ENCODE peak calls at places on chromosomes 11 and 22, in seven cellular contexts. N is ovary, W is HCT116, I is lung, U is IMR-90, J is tibial artery, V is neuronal stem cell. H is an unnamed sample. For H3K27me3, the result is how much of the 10 kb centered on the place peaks cover.

GRCh38 chr11:5930614-5931013 is 11.4 kb upstream of the OR56A3 start:
- DNase-seq in N (no peak), W (no peak), I (no peak), U (no peak), J (no peak), V (no peak), H (no peak)

GRCh38 chr11:93572171-93572570 is 29.0 kb upstream of the SMCO4 start:
- DNase-seq in N (no peak), W (no peak), I (no peak), U (no peak), J (no peak), V (no peak), H (no peak)

GRCh38 chr11:8329961-8330361 is 66.3 kb upstream of the LMO1 start:
- DNase-seq in N (no peak), W (no peak), I (no peak), U (no peak), J (no peak), V (no peak), H (no peak)

GRCh38 chr11:11179239-11179638 is 173.8 kb downstream of the CSNK2A3 start:
- DNase-seq in N (no peak), W (peak), I (no peak), U (peak), J (no peak), V (no peak), H (no peak)

GRCh38 chr11:86535773-86536172 is 136.6 kb downstream of the ME3 start:
- DNase-seq in N (no peak), W (no peak), I (no peak), U (no peak), J (no peak), V (no peak), H (no peak)

GRCh38 chr11:14519692-14520085 is 497 bp downstream of the PSMA1 start:
- DNase-seq in N (no peak), W (no peak), I (no peak), U (peak), J (no peak), V (no peak), H (no peak)

GRCh38 chr11:72821920-72822799 is 7.9 kb downstream of the ATG16L2 start:
- DNase-seq in N (peak), W (peak), I (peak), U (peak), J (peak), V (peak), H (peak)

GRCh38 chr11:83865636-83866461 is 579.7 kb upstream of the CCDC90B start:
- DNase-seq in N (no peak), W (no peak), I (no peak), U (peak), J (no peak), V (no peak), H (no peak)

GRCh38 chr11:77547863-77548551 is 41.7 kb upstream of the AQP11 start:
- DNase-seq in N (no peak), W (peak), I (no peak), U (peak), J (no peak), V (peak), H (peak)

GRCh38 chr11:69280451-69280850 is 13.5 kb upstream of the MYEOV start:
- DNase-seq in N (no peak), W (no peak), I (no peak), U (peak), J (no peak), V (no peak), H (no peak)

GRCh38 chr11:14308114-14308896 is 50.7 kb downstream of the RRAS2 start:
- DNase-seq in N (no peak), W (peak), I (no peak), U (peak), J (no peak), V (no peak), H (no peak)

GRCh38 chr22:46626911-46627805 is 7.0 kb downstream of the GRAMD4 start:
- DNase-seq in N (no peak), W (no peak), I (no peak), U (no peak), J (peak), V (no peak), H (peak)

GRCh38 chr11:113991170-113991569 is 16.3 kb downstream of the HTR3A start:
- DNase-seq in N (peak), W (no peak), I (no peak), U (peak), J (no peak), V (peak), H (peak)

GRCh38 chr11:102493524-102493923 is 37.0 kb downstream of the MMP7 start:
- DNase-seq in N (no peak), W (no peak), I (no peak), U (no peak), J (no peak), V (no peak), H (no peak)

GRCh38 chr11:35360059-35360530 is 59.3 kb downstream of the SLC1A2 start:
- DNase-seq in N (no peak), W (no peak), I (no peak), U (no peak), J (no peak), V (no peak), H (no peak)

GRCh38 chr11:72627594-72628281 is 46.5 kb downstream of the PDE2A start:
- DNase-seq in N (no peak), W (no peak), I (no peak), U (no peak), J (no peak), V (no peak), H (no peak)

GRCh38 chr11:128857341-128857740 is 9.8 kb downstream of the KCNJ1 start:
- DNase-seq in N (no peak), W (no peak), I (no peak), U (no peak), J (no peak), V (no peak), H (no peak)

GRCh38 chr11:67671211-67671520 is 3.3 kb downstream of the ALDH3B2 start:
- DNase-seq in N (no peak), W (no peak), I (no peak), U (no peak), J (no peak), V (no peak), H (peak)

GRCh38 chr11:113006916-113007445 is 45.8 kb downstream of the NCAM1 start:
- DNase-seq in N (no peak), W (no peak), I (no peak), U (no peak), J (no peak), V (peak), H (no peak)

DNA sequence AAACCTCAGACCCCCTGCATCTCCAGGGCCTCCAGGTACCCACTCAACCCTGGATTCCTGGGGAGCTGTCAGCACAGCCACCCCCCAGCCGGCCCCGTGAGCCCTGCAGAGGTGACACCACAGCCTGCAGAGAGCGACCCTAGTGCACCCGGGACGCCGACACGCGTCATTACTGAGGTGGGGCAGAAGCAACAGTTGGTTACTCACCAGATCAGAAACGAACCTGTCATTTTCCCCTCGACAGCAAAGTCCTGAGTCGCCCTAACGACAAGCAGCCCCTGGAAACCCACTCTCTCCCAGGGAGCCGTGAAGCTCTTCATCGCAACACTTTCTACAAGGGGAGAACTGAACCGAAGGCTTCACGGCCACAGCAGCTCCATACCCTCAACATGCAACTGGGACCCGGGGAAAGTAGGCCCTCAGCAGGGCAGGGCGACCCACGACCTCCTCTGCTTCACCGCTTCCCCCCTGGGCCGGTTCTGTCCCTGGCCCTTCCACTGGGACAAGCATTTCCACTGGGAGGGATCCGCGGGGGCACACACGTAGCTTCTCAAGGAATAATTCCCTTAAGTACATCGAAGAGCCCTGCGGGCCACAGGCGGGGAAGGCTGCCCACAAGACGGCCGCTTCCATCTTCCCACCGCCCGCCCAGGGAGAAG is 1.6 kb downstream of the BRD1 start:
- DNase-seq in N (no peak), W (no peak), I (no peak), U (peak), J (no peak), V (no peak), H (peak)
- H3K4me3 ChIP-seq in N (peak), W (peak), I (peak), U (peak), J (peak), V (peak), H (peak)

GRCh38 chr11:70631624-70632047 is 233.3 kb downstream of the CTTN start:
- DNase-seq in N (no peak), W (no peak), I (no peak), U (no peak), J (no peak), V (no peak), H (no peak)
- H3K27me3 ChIP-seq in N (under half), W (under half), I (under half), U (under half), J (under half), V (under half), H (under half)

GRCh38 chr11:46100670-46101069 is 20.6 kb downstream of the PHF21A start:
- DNase-seq in N (no peak), W (no peak), I (no peak), U (no peak), J (no peak), V (no peak), H (no peak)

GRCh38 chr11:46102843-46103242 is 18.4 kb downstream of the PHF21A start:
- DNase-seq in N (no peak), W (no peak), I (no peak), U (no peak), J (no peak), V (no peak), H (no peak)

GRCh38 chr11:46105134-46105628 is 16.1 kb downstream of the PHF21A start:
- DNase-seq in N (no peak), W (no peak), I (no peak), U (no peak), J (no peak), V (no peak), H (no peak)

GRCh38 chr11:46105902-46106301 is 15.4 kb downstream of the PHF21A start:
- DNase-seq in N (no peak), W (no peak), I (no peak), U (no peak), J (no peak), V (no peak), H (no peak)

DNA sequence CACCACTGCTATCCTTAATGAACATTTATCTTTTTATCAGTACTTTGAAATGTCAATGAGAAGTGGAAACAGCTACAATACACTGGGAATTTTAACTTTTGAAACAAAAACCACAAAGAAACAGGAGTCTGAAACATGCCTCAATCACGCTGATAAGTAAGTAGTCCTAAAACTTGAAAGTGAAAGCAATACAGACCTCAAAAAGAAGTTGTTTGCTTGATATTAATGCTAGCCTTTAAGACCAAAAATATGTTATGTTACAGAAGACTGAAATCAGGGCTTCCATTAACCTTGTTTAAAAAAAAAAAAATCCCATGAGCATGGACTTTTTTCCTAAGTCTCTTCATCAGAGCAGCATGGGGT is 21.3 kb downstream of the PHF21A start:
- DNase-seq in N (no peak), W (no peak), I (no peak), U (peak), J (no peak), V (no peak), H (no peak)
- H3K4me3 ChIP-seq in N (peak), W (no peak), I (no peak), U (peak), J (no peak), V (no peak), H (no peak)

GRCh38 chr11:118081241-118081958 is 4.5 kb downstream of the TMPRSS4 start:
- DNase-seq in N (no peak), W (no peak), I (no peak), U (no peak), J (no peak), V (no peak), H (no peak)

GRCh38 chr11:118078972-118079411 is 2.1 kb downstream of the TMPRSS4 start:
- DNase-seq in N (no peak), W (no peak), I (no peak), U (no peak), J (no peak), V (no peak), H (no peak)

GRCh38 chr11:118080296-118080695 is 3.4 kb downstream of the TMPRSS4 start:
- DNase-seq in N (no peak), W (no peak), I (no peak), U (no peak), J (no peak), V (no peak), H (no peak)

GRCh38 chr11:118076754-118077281 is at the start of gene TMPRSS4:
- DNase-seq in N (no peak), W (peak), I (peak), U (no peak), J (no peak), V (no peak), H (peak)

GRCh38 chr11:118079507-118079906 is 2.6 kb downstream of the TMPRSS4 start:
- DNase-seq in N (no peak), W (no peak), I (no peak), U (no peak), J (no peak), V (no peak), H (no peak)
- H3K27me3 ChIP-seq in N (under half), W (under half), I (under half), U (under half), J (under half), V (under half), H (under half)

GRCh38 chr11:117481885-117482284 is 154.2 kb downstream of the CEP164 start:
- DNase-seq in N (no peak), W (no peak), I (no peak), U (no peak), J (no peak), V (no peak), H (no peak)

GRCh38 chr11:117483372-117483771 is 155.7 kb downstream of the CEP164 start:
- DNase-seq in N (no peak), W (no peak), I (no peak), U (no peak), J (no peak), V (no peak), H (no peak)

GRCh38 chr11:117481036-117481435 is 153.4 kb downstream of the CEP164 start:
- DNase-seq in N (no peak), W (no peak), I (no peak), U (no peak), J (no peak), V (no peak), H (no peak)

GRCh38 chr11:117484159-117484558 is 156.5 kb downstream of the CEP164 start:
- DNase-seq in N (no peak), W (no peak), I (no peak), U (no peak), J (no peak), V (no peak), H (no peak)

DNA sequence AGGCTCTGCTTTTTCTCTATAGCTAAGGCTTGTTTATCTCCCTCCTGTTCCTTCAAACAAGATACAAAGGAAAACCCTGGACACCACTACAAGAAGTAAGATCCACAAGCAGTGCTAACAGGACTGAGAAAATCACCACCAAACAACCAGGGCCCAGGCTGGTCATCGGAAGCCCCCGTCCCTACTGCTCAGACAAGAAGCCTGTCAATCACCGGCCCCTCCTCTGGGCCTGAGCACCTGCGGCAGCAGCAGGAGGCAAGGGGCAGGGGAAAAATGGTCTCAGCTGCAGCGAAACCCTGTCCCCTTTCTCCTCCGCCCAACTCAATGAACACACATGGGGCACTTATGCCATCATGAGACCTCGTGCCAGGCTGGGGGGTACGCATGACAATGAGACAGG is 155.2 kb downstream of the CEP164 start:
- DNase-seq in N (no peak), W (no peak), I (no peak), U (no peak), J (no peak), V (no peak), H (peak)
- H3K4me3 ChIP-seq in N (no peak), W (no peak), I (no peak), U (no peak), J (no peak), V (no peak), H (no peak)

GRCh38 chr11:120020981-120021380 is 116.9 kb downstream of the TRIM29 start:
- DNase-seq in N (no peak), W (no peak), I (no peak), U (no peak), J (no peak), V (no peak), H (no peak)
- H3K27me3 ChIP-seq in N (under half), W (under half), I (under half), U (under half), J (under half), V (under half), H (under half)

GRCh38 chr11:61964941-61965282 is 2.5 kb downstream of the FTH1 start:
- DNase-seq in N (no peak), W (no peak), I (no peak), U (no peak), J (no peak), V (no peak), H (no peak)
- H3K4me3 ChIP-seq in N (peak), W (no peak), I (peak), U (peak), J (peak), V (no peak), H (peak)

GRCh38 chr22:22855085-22855484 is 32.5 kb upstream of the IGLL5 start:
- DNase-seq in N (no peak), W (no peak), I (no peak), U (no peak), J (no peak), V (no peak), H (no peak)

GRCh38 chr22:22854466-22854865 is 33.1 kb upstream of the IGLL5 start:
- DNase-seq in N (no peak), W (no peak), I (no peak), U (no peak), J (no peak), V (no peak), H (no peak)

GRCh38 chr22:22856885-22857606 is 30.6 kb upstream of the IGLL5 start:
- DNase-seq in N (no peak), W (no peak), I (no peak), U (no peak), J (no peak), V (no peak), H (no peak)

GRCh38 chr22:22856364-22856763 is 31.3 kb upstream of the IGLL5 start:
- DNase-seq in N (no peak), W (no peak), I (no peak), U (no peak), J (no peak), V (no peak), H (peak)

GRCh38 chr22:22855617-22856308 is 31.9 kb upstream of the IGLL5 start:
- DNase-seq in N (no peak), W (no peak), I (no peak), U (no peak), J (no peak), V (no peak), H (peak)
- H3K27me3 ChIP-seq in N (under half), W (under half), I (under half), U (under half), J (under half), V (under half), H (under half)

DNA sequence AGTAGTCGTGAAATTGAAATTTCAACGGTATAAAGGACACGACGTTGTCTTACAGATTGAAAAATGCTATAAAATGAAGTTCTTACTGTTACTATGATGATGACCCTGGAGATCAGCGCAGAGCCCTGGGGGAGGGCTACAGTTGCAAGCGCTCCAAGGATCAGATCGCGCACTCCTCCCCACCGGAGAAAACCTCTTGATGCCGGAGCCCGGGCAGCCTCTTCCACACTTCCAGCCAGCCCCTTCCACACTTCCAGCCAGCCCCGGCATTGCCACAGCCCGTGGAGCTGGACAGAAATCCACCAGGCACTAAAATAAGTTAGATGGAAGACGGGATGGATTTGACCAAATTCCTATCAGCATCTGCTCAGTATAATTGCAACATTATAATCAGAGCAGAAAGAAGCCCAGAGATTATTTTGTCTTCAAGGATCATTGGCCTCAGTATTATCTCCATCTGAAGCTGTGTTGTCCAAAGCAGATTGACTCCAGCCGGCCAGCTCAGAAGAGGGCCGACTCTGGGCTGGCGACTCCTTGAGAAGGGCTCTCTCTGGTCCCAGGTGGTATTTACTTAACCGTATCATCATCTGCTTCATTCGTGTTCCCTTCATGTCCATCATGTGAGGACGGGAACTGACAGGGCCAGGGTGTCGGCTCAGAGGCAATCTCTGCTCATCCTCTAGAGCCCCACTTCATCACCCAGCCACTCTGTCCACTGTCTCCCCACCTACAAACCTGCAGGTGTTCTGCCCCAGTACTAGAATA is 777 bp upstream of the MICAL3 start:
- DNase-seq in N (no peak), W (no peak), I (no peak), U (no peak), J (peak), V (no peak), H (peak)
- H3K4me3 ChIP-seq in N (peak), W (peak), I (peak), U (no peak), J (peak), V (no peak), H (peak)

GRCh38 chr22:44272330-44272729 is 40.4 kb downstream of the SHISAL1 start:
- DNase-seq in N (no peak), W (no peak), I (no peak), U (no peak), J (no peak), V (no peak), H (peak)
- H3K27me3 ChIP-seq in N (under half), W (under half), I (under half), U (under half), J (under half), V (under half), H (under half)

H was measured in H7.